ENCODE peak calls at places on chromosome 16, in four cellular contexts. G is stromal cell of bone marrow; H is prostate gland; E is stimulated activated CD4-positive, alpha-beta T cell treated with anti-CD3 and anti-CD28 coated beads, TNF-alpha, amount 100 ng/mL, for 48 hours. Z is an unnamed sample.

GRCh38 chr16:86379505-86379846 is 130.9 kb upstream of the FOXF1 start:
- DNase-seq in G (no peak), H (no peak), E (no peak), Z (no peak)

GRCh38 chr16:58026705-58027340 is 1.3 kb downstream of the MMP15 start:
- DNase-seq in G (no peak), H (no peak), E (no peak), Z (no peak)

GRCh38 chr16:24755201-24755874 is 25.9 kb downstream of the TNRC6A start:
- DNase-seq in G (no peak), H (no peak), E (no peak), Z (no peak)

GRCh38 chr16:4538067-4538385 is 547 bp downstream of the CDIP1 start:
- DNase-seq in G (no peak), H (no peak), E (no peak), Z (no peak)

GRCh38 chr16:138049-138417 is 440 bp downstream of the NPRL3 start:
- DNase-seq in G (no peak), H (no peak), E (peak; percentile 9), Z (no peak)

GRCh38 chr16:86578499-86579267 is at the start of gene FOXL1:
- DNase-seq in G (no peak), H (no peak), E (no peak), Z (no peak)

GRCh38 chr16:46891910-46892309 is 7.7 kb downstream of the GPT2 start:
- DNase-seq in G (no peak), H (no peak), E (no peak), Z (no peak)

GRCh38 chr16:58556678-58557077 is 41.4 kb downstream of the SETD6 start:
- DNase-seq in G (no peak), H (no peak), E (no peak), Z (no peak)

GRCh38 chr16:386641-387156 is 4.9 kb upstream of the PGAP6 start:
- DNase-seq in G (no peak), H (no peak), E (no peak), Z (no peak)

GRCh38 chr16:50467943-50468748 is 80.0 kb upstream of the NKD1 start:
- DNase-seq in G (no peak), H (no peak), E (peak; percentile 14), Z (no peak)

GRCh38 chr16:67562918-67563707 is 787 bp downstream of the CTCF start:
- DNase-seq in G (no peak), H (peak; percentile 39), E (peak; percentile 28), Z (peak; percentile 36)

GRCh38 chr16:69932228-69932627 is 18.9 kb upstream of the CLEC18A start:
- DNase-seq in G (no peak), H (no peak), E (no peak), Z (no peak)

GRCh38 chr16:72721981-72722380 is 325.9 kb downstream of the ZFHX3 start:
- DNase-seq in G (no peak), H (no peak), E (no peak), Z (no peak)